ENCODE peak calls at places on chromosomes 3 and 15, in nine cellular contexts. M is coronary artery, L is lower lobe of right lung, S is lower leg skin, P is Peyer's patch, K is PC-9, B is AG10803, C is endodermal cell, Q is esophagus muscularis mucosa. X is an unnamed sample.

GRCh38 chr15:27648359-27648758 is 450.8 kb downstream of the OCA2 start:
- DNase-seq in M (no peak), L (no peak), S (no peak), P (no peak), K (no peak), B (no peak), C (no peak), Q (no peak), X (no peak)

GRCh38 chr3:184417619-184418327 is 37.9 kb downstream of the CHRD start:
- DNase-seq in M (no peak), L (peak; percentile 81), S (peak; percentile 96), P (peak; percentile 87), K (peak; percentile 75), B (peak; percentile 61), C (peak; percentile 89), Q (no peak), X (peak; percentile 52)

GRCh38 chr3:70832035-70832795 is 519.8 kb upstream of the MDFIC2 start:
- DNase-seq in M (no peak), L (no peak), S (no peak), P (no peak), K (no peak), B (peak; percentile 98), C (no peak), Q (no peak), X (no peak)

GRCh38 chr15:101124731-101125558 is 126.9 kb downstream of the CHSY1 start:
- DNase-seq in M (no peak), L (no peak), S (no peak), P (no peak), K (no peak), B (peak; percentile 94), C (no peak), Q (no peak), X (no peak)

GRCh38 chr3:37129871-37130270 is 44.5 kb downstream of the LRRFIP2 start:
- DNase-seq in M (no peak), L (no peak), S (no peak), P (no peak), K (no peak), B (peak; percentile 46), C (no peak), Q (no peak), X (no peak)

GRCh38 chr3:192187485-192188051 is 539.8 kb downstream of the FGF12 start:
- DNase-seq in M (no peak), L (no peak), S (no peak), P (no peak), K (no peak), B (no peak), C (no peak), Q (no peak), X (no peak)

GRCh38 chr3:39106281-39107055 is 959 bp downstream of the GORASP1 start:
- DNase-seq in M (no peak), L (no peak), S (peak; percentile 81), P (no peak), K (no peak), B (peak; percentile 49), C (peak; percentile 64), Q (no peak), X (no peak)

GRCh38 chr15:57625703-57626448 is 34.2 kb downstream of the MYZAP start:
- DNase-seq in M (no peak), L (no peak), S (no peak), P (no peak), K (no peak), B (no peak), C (no peak), Q (no peak), X (no peak)

GRCh38 chr3:97942801-97943546 is 29.3 kb downstream of the RIOX2 start:
- DNase-seq in M (no peak), L (no peak), S (no peak), P (no peak), K (no peak), B (no peak), C (no peak), Q (no peak), X (no peak)

GRCh38 chr15:67091966-67092677 is 26.7 kb downstream of the SMAD3 start:
- DNase-seq in M (no peak), L (no peak), S (no peak), P (no peak), K (no peak), B (no peak), C (peak; percentile 69), Q (no peak), X (no peak)

GRCh38 chr3:10344147-10344943 is 23.4 kb upstream of the SEC13 start:
- DNase-seq in M (no peak), L (no peak), S (no peak), P (peak; percentile 77), K (peak; percentile 34), B (peak; percentile 42), C (peak; percentile 91), Q (no peak), X (peak; percentile 37)

GRCh38 chr15:61050844-61051569 is 178.1 kb downstream of the RORA start:
- DNase-seq in M (no peak), L (no peak), S (no peak), P (no peak), K (no peak), B (no peak), C (no peak), Q (peak; percentile 91), X (no peak)
- TF ChIP-seq CTCF in M (no peak), L (no peak), S (no peak), P (no peak), K (no peak), B (no peak), C (no peak), Q (no peak), X (no peak)

DNA sequence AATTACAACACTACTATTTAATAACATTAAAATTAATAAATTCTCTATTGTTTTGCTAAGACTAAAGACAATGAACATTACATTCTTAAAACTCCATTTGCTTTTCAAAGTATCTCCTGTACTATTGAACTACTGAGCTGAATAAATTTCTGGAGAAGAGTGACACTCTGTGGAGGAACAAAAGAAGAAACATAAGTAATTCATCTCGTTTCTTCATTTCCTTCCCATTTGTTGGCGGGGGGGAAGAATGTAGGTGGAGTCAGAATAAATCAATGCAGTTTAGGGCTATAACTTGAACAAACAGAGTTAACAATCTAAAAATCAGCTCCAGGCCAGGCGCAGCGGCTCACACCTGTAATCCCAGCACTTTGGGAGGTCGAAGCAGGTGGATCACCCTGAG is 32.7 kb downstream of the EFHB start:
- DNase-seq in M (no peak), L (no peak), S (no peak), P (no peak), K (no peak), B (no peak), C (no peak), Q (no peak), X (no peak)
- TF ChIP-seq CTCF in M (no peak), L (no peak), S (no peak), P (no peak), K (no peak), B (no peak), C (no peak), Q (no peak), X (no peak)

DNA sequence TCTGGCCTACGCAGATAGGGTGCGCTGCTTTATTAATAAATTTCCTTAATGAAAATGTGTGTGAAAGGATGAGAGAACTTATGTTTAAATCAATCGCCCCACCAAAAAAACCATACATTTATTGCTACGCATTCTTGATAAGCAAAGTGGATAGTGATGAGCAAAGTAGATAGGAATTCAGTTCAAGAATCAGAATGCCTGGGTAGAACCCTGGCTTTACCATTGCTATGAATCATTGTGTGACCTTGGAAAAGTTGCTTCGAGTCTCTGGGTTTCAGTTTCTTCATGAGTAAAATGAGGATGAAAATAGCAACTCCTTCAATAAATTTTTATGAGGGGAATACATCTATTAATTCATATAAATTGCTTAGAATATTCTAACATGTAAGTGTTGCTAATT is 2.6 kb upstream of the ALCAM start:
- DNase-seq in M (no peak), L (no peak), S (no peak), P (no peak), K (no peak), B (peak; percentile 41), C (no peak), Q (no peak), X (no peak)
- TF ChIP-seq CTCF in M (no peak), L (no peak), S (no peak), P (no peak), K (no peak), B (no peak), C (no peak), Q (no peak), X (no peak)

DNA sequence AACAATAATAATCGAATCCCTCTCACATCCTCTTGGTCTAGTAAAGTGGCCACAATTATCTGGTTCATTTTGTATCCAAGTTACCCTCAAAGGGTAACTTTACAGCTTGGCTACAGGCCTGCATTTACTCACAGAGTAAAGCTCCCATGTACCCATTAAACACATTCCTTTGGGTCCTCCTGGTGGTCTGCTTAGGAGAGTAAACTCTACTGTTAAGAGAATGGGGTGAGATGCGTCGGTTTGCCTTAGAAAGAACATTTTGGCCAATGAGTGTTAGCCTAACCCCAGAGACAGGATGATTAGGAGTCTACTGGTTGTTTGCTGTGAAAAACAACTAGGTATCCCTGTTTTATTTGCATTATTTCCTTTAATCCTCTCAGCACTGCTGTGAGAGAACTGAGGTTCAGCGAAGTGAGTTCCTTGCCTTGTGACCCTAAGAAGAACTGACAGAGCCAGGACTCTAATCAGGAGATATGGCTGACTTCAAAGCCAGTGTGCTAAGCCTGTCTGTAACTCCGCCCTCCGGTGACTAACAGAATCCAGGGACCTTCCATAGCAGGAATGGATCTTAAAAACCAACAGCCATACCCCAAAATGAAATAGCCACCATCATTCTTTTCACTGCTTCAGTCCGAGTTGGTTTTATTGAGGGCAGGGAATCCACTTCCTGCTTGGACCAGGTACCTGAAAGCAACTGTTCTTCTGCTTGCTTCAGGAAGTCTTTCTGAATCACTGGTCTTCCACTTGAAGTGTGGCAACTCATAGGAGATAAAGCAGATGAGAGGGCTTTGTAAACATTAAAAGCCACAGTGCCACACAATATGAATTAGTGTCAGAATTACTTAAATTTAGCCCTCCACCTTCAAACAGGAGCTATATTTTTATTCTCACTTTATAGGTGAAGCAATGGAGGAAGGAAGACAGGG is 317.3 kb upstream of the WNT5A start:
- DNase-seq in M (no peak), L (no peak), S (no peak), P (no peak), K (no peak), B (no peak), C (peak; percentile 53), Q (peak; percentile 66), X (no peak)
- TF ChIP-seq CTCF in M (no peak), L (no peak), S (no peak), P (no peak), K (no peak), B (no peak), C (peak; percentile 61), Q (no peak), X (no peak)

GRCh38 chr3:167406876-167407492 is 26.9 kb upstream of the ZBBX start:
- DNase-seq in M (no peak), L (no peak), S (no peak), P (peak; percentile 47), K (peak; percentile 60), B (peak; percentile 20), C (peak; percentile 82), Q (no peak), X (peak; percentile 37)
- TF ChIP-seq CTCF in M (no peak), L (peak; percentile 27), S (no peak), P (no peak), K (peak; percentile 67), B (peak; percentile 1), C (peak; percentile 91), Q (peak; percentile 34), X (peak; percentile 85)

GRCh38 chr3:149623819-149624218 is 34.0 kb downstream of the WWTR1 start:
- DNase-seq in M (no peak), L (no peak), S (no peak), P (no peak), K (no peak), B (no peak), C (no peak), Q (no peak), X (no peak)
- TF ChIP-seq CTCF in M (no peak), L (no peak), S (no peak), P (no peak), K (no peak), B (no peak), C (no peak), Q (no peak), X (no peak)